ENCODE peak calls at places on chromosome X, in nine cellular contexts. One of them, this sample, is unnamed.

GRCh38 chrX:108527724-108528123 is 88.1 kb downstream of the COL4A5 start:
- DNase-seq in EH: no peak
- DNase-seq in smooth muscle cell of the brain vasculature: no peak
- DNase-seq in HEK293T: no peak
- DNase-seq in psoas muscle: no peak
- DNase-seq in CD8-positive, alpha-beta T cell: no peak
- DNase-seq in NCI-H460: no peak
- DNase-seq in foreskin fibroblast: no peak
- DNase-seq in stimulated activated effector memory CD8-positive, alpha-beta T cell treated with anti-CD3 and anti-CD28 coated beads, Interleukin-12 subunit alpha, Interleukin-12 subunit beta, amount 100 ng/mL, for 72 hours: no peak
- DNase-seq in this sample: no peak

GRCh38 chrX:155876704-155877103 is 4.4 kb upstream of the VAMP7 start:
- DNase-seq in EH: no peak
- DNase-seq in NCI-H460: no peak
- DNase-seq in stimulated activated effector memory CD8-positive, alpha-beta T cell treated with anti-CD3 and anti-CD28 coated beads, Interleukin-12 subunit alpha, Interleukin-12 subunit beta, amount 100 ng/mL, for 72 hours: no peak
- DNase-seq in smooth muscle cell of the brain vasculature: no peak
- DNase-seq in psoas muscle: no peak
- DNase-seq in foreskin fibroblast: no peak
- DNase-seq in HEK293T: no peak
- DNase-seq in CD8-positive, alpha-beta T cell: no peak
- DNase-seq in this sample: no peak

GRCh38 chrX:19342331-19342906 is 1.3 kb upstream of the PDHA1 start:
- DNase-seq in NCI-H460: no peak
- DNase-seq in foreskin fibroblast: peak; percentile 67
- DNase-seq in HEK293T: no peak
- DNase-seq in stimulated activated effector memory CD8-positive, alpha-beta T cell treated with anti-CD3 and anti-CD28 coated beads, Interleukin-12 subunit alpha, Interleukin-12 subunit beta, amount 100 ng/mL, for 72 hours: no peak
- DNase-seq in EH: peak; percentile 51
- DNase-seq in CD8-positive, alpha-beta T cell: no peak
- DNase-seq in psoas muscle: no peak
- DNase-seq in smooth muscle cell of the brain vasculature: no peak
- DNase-seq in this sample: no peak

GRCh38 chrX:38409289-38409688 is 56.9 kb downstream of the OTC start:
- DNase-seq in HEK293T: no peak
- DNase-seq in psoas muscle: no peak
- DNase-seq in NCI-H460: no peak
- DNase-seq in foreskin fibroblast: no peak
- DNase-seq in EH: no peak
- DNase-seq in smooth muscle cell of the brain vasculature: no peak
- DNase-seq in CD8-positive, alpha-beta T cell: no peak
- DNase-seq in stimulated activated effector memory CD8-positive, alpha-beta T cell treated with anti-CD3 and anti-CD28 coated beads, Interleukin-12 subunit alpha, Interleukin-12 subunit beta, amount 100 ng/mL, for 72 hours: no peak
- DNase-seq in this sample: no peak

GRCh38 chrX:132401935-132402334 is 86.9 kb downstream of the MBNL3 start:
- DNase-seq in foreskin fibroblast: no peak
- DNase-seq in CD8-positive, alpha-beta T cell: no peak
- DNase-seq in EH: no peak
- DNase-seq in HEK293T: no peak
- DNase-seq in NCI-H460: no peak
- DNase-seq in smooth muscle cell of the brain vasculature: no peak
- DNase-seq in psoas muscle: no peak
- DNase-seq in stimulated activated effector memory CD8-positive, alpha-beta T cell treated with anti-CD3 and anti-CD28 coated beads, Interleukin-12 subunit alpha, Interleukin-12 subunit beta, amount 100 ng/mL, for 72 hours: no peak
- DNase-seq in this sample: no peak

GRCh38 chrX:46737462-46737861 is 21.5 kb downstream of the SLC9A7 start:
- DNase-seq in stimulated activated effector memory CD8-positive, alpha-beta T cell treated with anti-CD3 and anti-CD28 coated beads, Interleukin-12 subunit alpha, Interleukin-12 subunit beta, amount 100 ng/mL, for 72 hours: no peak
- DNase-seq in foreskin fibroblast: peak; percentile 55
- DNase-seq in psoas muscle: no peak
- DNase-seq in CD8-positive, alpha-beta T cell: no peak
- DNase-seq in smooth muscle cell of the brain vasculature: no peak
- DNase-seq in NCI-H460: no peak
- DNase-seq in HEK293T: no peak
- DNase-seq in EH: peak; percentile 86
- DNase-seq in this sample: no peak

GRCh38 chrX:8731579-8732395 is at the start of gene ANOS1:
- DNase-seq in HEK293T: no peak
- DNase-seq in NCI-H460: no peak
- DNase-seq in EH: peak; percentile 17
- DNase-seq in foreskin fibroblast: peak; percentile 75
- DNase-seq in CD8-positive, alpha-beta T cell: no peak
- DNase-seq in psoas muscle: peak; percentile 72
- DNase-seq in smooth muscle cell of the brain vasculature: no peak
- DNase-seq in stimulated activated effector memory CD8-positive, alpha-beta T cell treated with anti-CD3 and anti-CD28 coated beads, Interleukin-12 subunit alpha, Interleukin-12 subunit beta, amount 100 ng/mL, for 72 hours: no peak
- DNase-seq in this sample: no peak

GRCh38 chrX:148192547-148192946 is 211.4 kb downstream of the FMR1NB start:
- DNase-seq in NCI-H460: no peak
- DNase-seq in foreskin fibroblast: no peak
- DNase-seq in CD8-positive, alpha-beta T cell: no peak
- DNase-seq in smooth muscle cell of the brain vasculature: no peak
- DNase-seq in HEK293T: no peak
- DNase-seq in psoas muscle: no peak
- DNase-seq in stimulated activated effector memory CD8-positive, alpha-beta T cell treated with anti-CD3 and anti-CD28 coated beads, Interleukin-12 subunit alpha, Interleukin-12 subunit beta, amount 100 ng/mL, for 72 hours: no peak
- DNase-seq in EH: no peak
- DNase-seq in this sample: no peak

GRCh38 chrX:75071334-75071733 is 84.7 kb downstream of the ABCB7 start:
- DNase-seq in stimulated activated effector memory CD8-positive, alpha-beta T cell treated with anti-CD3 and anti-CD28 coated beads, Interleukin-12 subunit alpha, Interleukin-12 subunit beta, amount 100 ng/mL, for 72 hours: no peak
- DNase-seq in foreskin fibroblast: no peak
- DNase-seq in psoas muscle: no peak
- DNase-seq in EH: no peak
- DNase-seq in smooth muscle cell of the brain vasculature: no peak
- DNase-seq in NCI-H460: no peak
- DNase-seq in HEK293T: no peak
- DNase-seq in CD8-positive, alpha-beta T cell: no peak
- DNase-seq in this sample: no peak

GRCh38 chrX:71181910-71182799 is 37.5 kb downstream of the NLGN3 start:
- DNase-seq in NCI-H460: peak; percentile 98
- DNase-seq in stimulated activated effector memory CD8-positive, alpha-beta T cell treated with anti-CD3 and anti-CD28 coated beads, Interleukin-12 subunit alpha, Interleukin-12 subunit beta, amount 100 ng/mL, for 72 hours: peak; percentile 82
- DNase-seq in EH: peak; percentile 97
- DNase-seq in CD8-positive, alpha-beta T cell: peak; percentile 82
- DNase-seq in foreskin fibroblast: peak; percentile 96
- DNase-seq in HEK293T: peak; percentile 88
- DNase-seq in smooth muscle cell of the brain vasculature: peak; percentile 87
- DNase-seq in psoas muscle: peak; percentile 80
- DNase-seq in this sample: peak; percentile 90

GRCh38 chrX:117094149-117094548 is 631.4 kb upstream of the CT83 start:
- DNase-seq in stimulated activated effector memory CD8-positive, alpha-beta T cell treated with anti-CD3 and anti-CD28 coated beads, Interleukin-12 subunit alpha, Interleukin-12 subunit beta, amount 100 ng/mL, for 72 hours: no peak
- DNase-seq in HEK293T: no peak
- DNase-seq in psoas muscle: no peak
- DNase-seq in NCI-H460: no peak
- DNase-seq in CD8-positive, alpha-beta T cell: no peak
- DNase-seq in smooth muscle cell of the brain vasculature: no peak
- DNase-seq in foreskin fibroblast: no peak
- DNase-seq in EH: no peak
- DNase-seq in this sample: no peak

This sample was measured in uterus.